ENCODE peak calls at places on chromosomes 16 and 17, in four cellular contexts. P is small intestine, U is GOT3, I is nephron progenitor cell. X is an unnamed sample.

GRCh38 chr16:70396209-70396904 is 42.5 kb downstream of the ST3GAL2 start:
- DNase-seq in P (peak), I (no peak), U (no peak), X (peak)

GRCh38 chr16:57263585-57264351 is 18.7 kb downstream of the ARL2BP start:
- DNase-seq in P (no peak), I (no peak), U (no peak), X (no peak)

GRCh38 chr16:85947511-85948509 is 48.8 kb downstream of the IRF8 start:
- DNase-seq in P (peak), I (no peak), U (no peak), X (no peak)

GRCh38 chr16:4200000-4200780 is 41.7 kb downstream of the SRL start:
- DNase-seq in U (no peak), I (peak), P (peak), X (peak)

GRCh38 chr17:29760771-29761682 is 138.3 kb upstream of the CORO6 start:
- DNase-seq in P (peak), I (peak), U (peak), X (peak)

GRCh38 chr17:74455025-74455585 is 11.3 kb upstream of the CD300A start:
- DNase-seq in I (peak), P (no peak), U (no peak), X (peak)

GRCh38 chr17:44065668-44066203 is 735 bp downstream of the LSM12 start:
- DNase-seq in U (no peak), I (no peak), P (no peak), X (no peak)

GRCh38 chr16:1150511-1150982 is 2.4 kb upstream of the CACNA1H start:
- DNase-seq in P (no peak), U (no peak), I (no peak), X (no peak)

GRCh38 chr16:31382485-31383161 is 10.5 kb upstream of the ITGAD start:
- DNase-seq in U (no peak), I (peak), P (peak), X (peak)

GRCh38 chr16:87490091-87490798 is 2.6 kb downstream of the ZCCHC14 start:
- DNase-seq in I (no peak), U (no peak), P (peak), X (no peak)

GRCh38 chr16:17026600-17027242 is 444.0 kb downstream of the XYLT1 start:
- DNase-seq in P (peak), U (no peak), I (no peak), X (no peak)

GRCh38 chr16:11010576-11011221 is 66.3 kb downstream of the CLEC16A start:
- DNase-seq in P (peak), I (no peak), U (no peak), X (no peak)

GRCh38 chr16:81711609-81712329 is 67.3 kb upstream of the PLCG2 start:
- DNase-seq in P (no peak), U (peak), I (no peak), X (no peak)

GRCh38 chr16:85057212-85057889 is 29.8 kb downstream of the KIAA0513 start:
- DNase-seq in P (no peak), U (no peak), I (no peak), X (no peak)

GRCh38 chr17:55540414-55541091 is 29.3 kb upstream of the SMIM36 start:
- DNase-seq in P (no peak), U (no peak), I (no peak), X (no peak)

GRCh38 chr17:58403312-58403711 is 14.0 kb downstream of the RNF43 start:
- DNase-seq in I (no peak), U (no peak), P (no peak), X (no peak)

GRCh38 chr17:45172541-45173286 is 11.0 kb downstream of the HEXIM2 start:
- DNase-seq in U (no peak), I (peak), P (peak), X (peak)

GRCh38 chr17:38658741-38659345 is 15.9 kb downstream of the EPOP start:
- DNase-seq in P (no peak), I (no peak), U (no peak), X (no peak)

GRCh38 chr17:73341350-73342056 is 29.7 kb upstream of the CDC42EP4 start:
- DNase-seq in U (no peak), P (peak), I (no peak), X (no peak)

GRCh38 chr17:2990396-2990795 is 73.0 kb downstream of the OR1D5 start:
- DNase-seq in P (no peak), I (no peak), U (no peak), X (no peak)

GRCh38 chr16:79629003-79629402 is 28.5 kb upstream of the MAF start:
- DNase-seq in I (no peak), U (no peak), P (no peak), X (no peak)